ENCODE peak calls at places on chromosomes 11 and 22, in nine cellular contexts. One of them, this sample, is unnamed.
A peak's percentile ranks its signal among the peaks of the same experiment; 100 is the strongest.

GRCh38 chr22:35064664-35065063 is 1.3 kb upstream of the ISX start:
- DNase-seq in left lobe of liver: no peak
- DNase-seq in A549: no peak
- DNase-seq in heart left ventricle: no peak
- DNase-seq in stomach: no peak
- DNase-seq in cardiac fibroblast: no peak
- DNase-seq in activated gamma-delta T cell: no peak
- DNase-seq in aorta: no peak
- DNase-seq in epithelial cell of proximal tubule: no peak
- DNase-seq in this sample: no peak

GRCh38 chr11:28482666-28483065 is 374.5 kb downstream of the METTL15 start:
- DNase-seq in epithelial cell of proximal tubule: no peak
- DNase-seq in A549: no peak
- DNase-seq in aorta: no peak
- DNase-seq in activated gamma-delta T cell: no peak
- DNase-seq in stomach: no peak
- DNase-seq in cardiac fibroblast: no peak
- DNase-seq in left lobe of liver: no peak
- DNase-seq in heart left ventricle: no peak
- DNase-seq in this sample: no peak

GRCh38 chr11:126440792-126441514 is 85.5 kb downstream of the ST3GAL4 start:
- DNase-seq in cardiac fibroblast: peak; percentile 82
- DNase-seq in A549: peak; percentile 65
- DNase-seq in aorta: peak; percentile 73
- DNase-seq in epithelial cell of proximal tubule: no peak
- DNase-seq in activated gamma-delta T cell: no peak
- DNase-seq in heart left ventricle: peak; percentile 74
- DNase-seq in stomach: peak; percentile 83
- DNase-seq in left lobe of liver: peak; percentile 74
- DNase-seq in this sample: peak; percentile 77

GRCh38 chr22:39299829-39300178 is 19.6 kb downstream of the RPL3 start:
- DNase-seq in left lobe of liver: peak; percentile 52
- DNase-seq in heart left ventricle: peak; percentile 65
- DNase-seq in aorta: peak; percentile 74
- DNase-seq in activated gamma-delta T cell: no peak
- DNase-seq in cardiac fibroblast: no peak
- DNase-seq in epithelial cell of proximal tubule: no peak
- DNase-seq in stomach: no peak
- DNase-seq in A549: peak; percentile 64
- DNase-seq in this sample: no peak

GRCh38 chr22:48579035-48579914 is 1248.4 kb downstream of the BRD1 start:
- DNase-seq in aorta: peak; percentile 61
- DNase-seq in cardiac fibroblast: no peak
- DNase-seq in left lobe of liver: no peak
- DNase-seq in epithelial cell of proximal tubule: no peak
- DNase-seq in heart left ventricle: no peak
- DNase-seq in A549: no peak
- DNase-seq in activated gamma-delta T cell: no peak
- DNase-seq in stomach: no peak
- DNase-seq in this sample: no peak

GRCh38 chr11:850777-851762 is 8.4 kb downstream of the TSPAN4 start:
- DNase-seq in cardiac fibroblast: no peak
- DNase-seq in A549: no peak
- DNase-seq in aorta: no peak
- DNase-seq in epithelial cell of proximal tubule: no peak
- DNase-seq in left lobe of liver: no peak
- DNase-seq in activated gamma-delta T cell: no peak
- DNase-seq in heart left ventricle: no peak
- DNase-seq in stomach: no peak
- DNase-seq in this sample: no peak

GRCh38 chr11:125591659-125592304 is 870 bp upstream of the STT3A start:
- DNase-seq in aorta: peak; percentile 54
- DNase-seq in left lobe of liver: no peak
- DNase-seq in activated gamma-delta T cell: peak; percentile 13
- DNase-seq in stomach: peak; percentile 37
- DNase-seq in cardiac fibroblast: peak; percentile 51
- DNase-seq in epithelial cell of proximal tubule: no peak
- DNase-seq in A549: no peak
- DNase-seq in heart left ventricle: peak; percentile 40
- DNase-seq in this sample: peak; percentile 43

GRCh38 chr22:48745842-48746788 is 1081.6 kb downstream of the BRD1 start:
- DNase-seq in aorta: no peak
- DNase-seq in A549: no peak
- DNase-seq in left lobe of liver: no peak
- DNase-seq in epithelial cell of proximal tubule: no peak
- DNase-seq in cardiac fibroblast: no peak
- DNase-seq in stomach: peak; percentile 18
- DNase-seq in activated gamma-delta T cell: no peak
- DNase-seq in heart left ventricle: no peak
- DNase-seq in this sample: no peak

GRCh38 chr11:62223095-62223494 is 14.6 kb downstream of the SCGB2A1 start:
- DNase-seq in activated gamma-delta T cell: no peak
- DNase-seq in epithelial cell of proximal tubule: no peak
- DNase-seq in stomach: no peak
- DNase-seq in left lobe of liver: no peak
- DNase-seq in cardiac fibroblast: no peak
- DNase-seq in aorta: no peak
- DNase-seq in A549: peak; percentile 21
- DNase-seq in heart left ventricle: no peak
- DNase-seq in this sample: no peak

GRCh38 chr11:8586805-8587204 is 7.2 kb downstream of the STK33 start:
- DNase-seq in cardiac fibroblast: no peak
- DNase-seq in epithelial cell of proximal tubule: no peak
- DNase-seq in stomach: no peak
- DNase-seq in activated gamma-delta T cell: no peak
- DNase-seq in heart left ventricle: no peak
- DNase-seq in A549: no peak
- DNase-seq in aorta: no peak
- DNase-seq in left lobe of liver: no peak
- DNase-seq in this sample: no peak

GRCh38 chr11:85823816-85824215 is 12.9 kb upstream of the SYTL2 start:
- DNase-seq in aorta: no peak
- DNase-seq in left lobe of liver: no peak
- DNase-seq in epithelial cell of proximal tubule: no peak
- DNase-seq in activated gamma-delta T cell: no peak
- DNase-seq in stomach: no peak
- DNase-seq in A549: no peak
- DNase-seq in heart left ventricle: no peak
- DNase-seq in cardiac fibroblast: no peak
- DNase-seq in this sample: no peak

GRCh38 chr11:63532799-63533475 is 3.7 kb upstream of the PLAAT4 start:
- DNase-seq in left lobe of liver: no peak
- DNase-seq in activated gamma-delta T cell: no peak
- DNase-seq in epithelial cell of proximal tubule: no peak
- DNase-seq in stomach: no peak
- DNase-seq in cardiac fibroblast: no peak
- DNase-seq in heart left ventricle: no peak
- DNase-seq in aorta: no peak
- DNase-seq in A549: no peak
- DNase-seq in this sample: no peak

GRCh38 chr11:70070736-70071135 is 7.4 kb upstream of the ANO1 start:
- DNase-seq in activated gamma-delta T cell: no peak
- DNase-seq in heart left ventricle: no peak
- DNase-seq in A549: no peak
- DNase-seq in epithelial cell of proximal tubule: no peak
- DNase-seq in stomach: peak; percentile 20
- DNase-seq in left lobe of liver: peak; percentile 40
- DNase-seq in aorta: no peak
- DNase-seq in cardiac fibroblast: no peak
- DNase-seq in this sample: no peak

GRCh38 chr11:119340335-119341221 is at the start of gene C1QTNF5:
- DNase-seq in A549: no peak
- DNase-seq in heart left ventricle: peak; percentile 91
- DNase-seq in stomach: peak; percentile 88
- DNase-seq in cardiac fibroblast: peak; percentile 95
- DNase-seq in epithelial cell of proximal tubule: no peak
- DNase-seq in left lobe of liver: no peak
- DNase-seq in aorta: peak; percentile 94
- DNase-seq in activated gamma-delta T cell: no peak
- DNase-seq in this sample: peak; percentile 92

GRCh38 chr11:107408762-107409200 is 48.8 kb downstream of the CWF19L2 start:
- DNase-seq in activated gamma-delta T cell: no peak
- DNase-seq in aorta: no peak
- DNase-seq in left lobe of liver: no peak
- DNase-seq in A549: no peak
- DNase-seq in cardiac fibroblast: no peak
- DNase-seq in stomach: no peak
- DNase-seq in epithelial cell of proximal tubule: no peak
- DNase-seq in heart left ventricle: no peak
- DNase-seq in this sample: no peak

GRCh38 chr11:78203184-78203583 is 14.5 kb downstream of the USP35 start:
- DNase-seq in aorta: no peak
- DNase-seq in heart left ventricle: no peak
- DNase-seq in activated gamma-delta T cell: no peak
- DNase-seq in stomach: no peak
- DNase-seq in epithelial cell of proximal tubule: no peak
- DNase-seq in A549: no peak
- DNase-seq in left lobe of liver: no peak
- DNase-seq in cardiac fibroblast: no peak
- DNase-seq in this sample: no peak

GRCh38 chr22:50361688-50362087 is 18.6 kb downstream of the PPP6R2 start:
- DNase-seq in activated gamma-delta T cell: no peak
- DNase-seq in stomach: no peak
- DNase-seq in heart left ventricle: no peak
- DNase-seq in epithelial cell of proximal tubule: no peak
- DNase-seq in left lobe of liver: no peak
- DNase-seq in aorta: no peak
- DNase-seq in cardiac fibroblast: no peak
- DNase-seq in A549: no peak
- DNase-seq in this sample: no peak

GRCh38 chr11:69899957-69900821 is 81.0 kb upstream of the FGF3 start:
- DNase-seq in stomach: peak; percentile 49
- DNase-seq in left lobe of liver: peak; percentile 94
- DNase-seq in activated gamma-delta T cell: no peak
- DNase-seq in aorta: peak; percentile 61
- DNase-seq in epithelial cell of proximal tubule: no peak
- DNase-seq in A549: peak; percentile 56
- DNase-seq in heart left ventricle: peak; percentile 37
- DNase-seq in cardiac fibroblast: no peak
- DNase-seq in this sample: peak; percentile 50

GRCh38 chr11:23232652-23233051 is 372.4 kb upstream of the CCDC179 start:
- DNase-seq in heart left ventricle: no peak
- DNase-seq in epithelial cell of proximal tubule: no peak
- DNase-seq in stomach: no peak
- DNase-seq in activated gamma-delta T cell: no peak
- DNase-seq in left lobe of liver: no peak
- DNase-seq in aorta: no peak
- DNase-seq in cardiac fibroblast: no peak
- DNase-seq in A549: no peak
- DNase-seq in this sample: no peak

GRCh38 chr11:72848846-72849466 is 34.7 kb downstream of the ATG16L2 start:
- DNase-seq in A549: peak; percentile 50
- DNase-seq in left lobe of liver: no peak
- DNase-seq in cardiac fibroblast: peak; percentile 58
- DNase-seq in stomach: no peak
- DNase-seq in aorta: peak; percentile 24
- DNase-seq in heart left ventricle: no peak
- DNase-seq in epithelial cell of proximal tubule: no peak
- DNase-seq in activated gamma-delta T cell: no peak
- DNase-seq in this sample: peak; percentile 35

GRCh38 chr22:19705181-19705934 is 8.9 kb upstream of the SEPTIN5 start:
- DNase-seq in aorta: no peak
- DNase-seq in epithelial cell of proximal tubule: no peak
- DNase-seq in cardiac fibroblast: no peak
- DNase-seq in left lobe of liver: peak; percentile 28
- DNase-seq in A549: no peak
- DNase-seq in activated gamma-delta T cell: no peak
- DNase-seq in heart left ventricle: no peak
- DNase-seq in stomach: no peak
- DNase-seq in this sample: no peak

GRCh38 chr11:9214765-9215164 is 50.4 kb downstream of the DENND5A start:
- DNase-seq in A549: peak; percentile 38
- DNase-seq in stomach: no peak
- DNase-seq in epithelial cell of proximal tubule: no peak
- DNase-seq in left lobe of liver: no peak
- DNase-seq in activated gamma-delta T cell: no peak
- DNase-seq in cardiac fibroblast: peak; percentile 34
- DNase-seq in heart left ventricle: no peak
- DNase-seq in aorta: no peak
- DNase-seq in this sample: no peak

GRCh38 chr11:122920579-122920978 is 38.0 kb downstream of the JHY start:
- DNase-seq in cardiac fibroblast: no peak
- DNase-seq in stomach: no peak
- DNase-seq in heart left ventricle: no peak
- DNase-seq in aorta: no peak
- DNase-seq in A549: no peak
- DNase-seq in activated gamma-delta T cell: no peak
- DNase-seq in epithelial cell of proximal tubule: no peak
- DNase-seq in left lobe of liver: no peak
- DNase-seq in this sample: no peak

GRCh38 chr11:94449437-94449836 is 44.2 kb downstream of the MRE11 start:
- DNase-seq in cardiac fibroblast: peak; percentile 60
- DNase-seq in heart left ventricle: no peak
- DNase-seq in activated gamma-delta T cell: no peak
- DNase-seq in A549: peak; percentile 80
- DNase-seq in epithelial cell of proximal tubule: peak; percentile 69
- DNase-seq in stomach: no peak
- DNase-seq in aorta: no peak
- DNase-seq in left lobe of liver: no peak
- DNase-seq in this sample: no peak

GRCh38 chr22:48310740-48311139 is 1516.9 kb downstream of the BRD1 start:
- DNase-seq in activated gamma-delta T cell: no peak
- DNase-seq in A549: no peak
- DNase-seq in aorta: no peak
- DNase-seq in epithelial cell of proximal tubule: no peak
- DNase-seq in cardiac fibroblast: no peak
- DNase-seq in heart left ventricle: no peak
- DNase-seq in stomach: no peak
- DNase-seq in left lobe of liver: no peak
- DNase-seq in this sample: no peak

GRCh38 chr11:119196833-119197483 is 9.2 kb upstream of the CBL start:
- DNase-seq in aorta: no peak
- DNase-seq in heart left ventricle: no peak
- DNase-seq in stomach: peak; percentile 76
- DNase-seq in A549: peak; percentile 82
- DNase-seq in epithelial cell of proximal tubule: peak; percentile 61
- DNase-seq in activated gamma-delta T cell: no peak
- DNase-seq in cardiac fibroblast: peak; percentile 91
- DNase-seq in left lobe of liver: peak; percentile 69
- DNase-seq in this sample: no peak

GRCh38 chr11:114610984-114611944 is 15.7 kb upstream of the NXPE4 start:
- DNase-seq in cardiac fibroblast: peak; percentile 25
- DNase-seq in activated gamma-delta T cell: no peak
- DNase-seq in epithelial cell of proximal tubule: no peak
- DNase-seq in heart left ventricle: no peak
- DNase-seq in aorta: no peak
- DNase-seq in stomach: no peak
- DNase-seq in A549: peak; percentile 4
- DNase-seq in left lobe of liver: no peak
- DNase-seq in this sample: no peak

GRCh38 chr11:126352934-126353801 is 2.3 kb upstream of the ST3GAL4 start:
- DNase-seq in epithelial cell of proximal tubule: no peak
- DNase-seq in left lobe of liver: no peak
- DNase-seq in stomach: no peak
- DNase-seq in aorta: no peak
- DNase-seq in A549: peak; percentile 75
- DNase-seq in activated gamma-delta T cell: no peak
- DNase-seq in cardiac fibroblast: no peak
- DNase-seq in heart left ventricle: no peak
- DNase-seq in this sample: no peak

GRCh38 chr11:65112551-65113360 is 1.1 kb downstream of the TM7SF2 start:
- DNase-seq in stomach: peak; percentile 75
- DNase-seq in epithelial cell of proximal tubule: no peak
- DNase-seq in activated gamma-delta T cell: peak; percentile 60
- DNase-seq in left lobe of liver: peak; percentile 75
- DNase-seq in cardiac fibroblast: peak; percentile 50
- DNase-seq in A549: peak; percentile 53
- DNase-seq in aorta: peak; percentile 77
- DNase-seq in heart left ventricle: peak; percentile 66
- DNase-seq in this sample: no peak

GRCh38 chr11:10917802-10918201 is 59.9 kb upstream of the ZBED5 start:
- DNase-seq in stomach: no peak
- DNase-seq in activated gamma-delta T cell: no peak
- DNase-seq in aorta: no peak
- DNase-seq in epithelial cell of proximal tubule: no peak
- DNase-seq in left lobe of liver: no peak
- DNase-seq in cardiac fibroblast: no peak
- DNase-seq in A549: no peak
- DNase-seq in heart left ventricle: no peak
- DNase-seq in this sample: no peak

GRCh38 chr11:15843309-15843857 is 513.0 kb downstream of the SOX6 start:
- DNase-seq in stomach: peak; percentile 27
- DNase-seq in heart left ventricle: no peak
- DNase-seq in aorta: no peak
- DNase-seq in epithelial cell of proximal tubule: no peak
- DNase-seq in A549: no peak
- DNase-seq in cardiac fibroblast: peak; percentile 45
- DNase-seq in left lobe of liver: no peak
- DNase-seq in activated gamma-delta T cell: no peak
- DNase-seq in this sample: no peak